ENCODE peak calls at places on chromosomes 12 and 14, in ten cellular contexts. One of them, this sample, is unnamed.

GRCh38 chr14:105447651-105448640 is 26.7 kb upstream of the CRIP2 start:
- DNase-seq in colonic mucosa: no peak
- DNase-seq in OCI-LY7: no peak
- DNase-seq in NB4: no peak
- DNase-seq in mucosa of descending colon: peak; percentile 41
- DNase-seq in AG09309: no peak
- DNase-seq in aorta: no peak
- DNase-seq in GM12865: no peak
- DNase-seq in HL-60: no peak
- DNase-seq in transverse colon: no peak
- DNase-seq in this sample: no peak

GRCh38 chr14:94355191-94355794 is 32.2 kb upstream of the SERPINA6 start:
- DNase-seq in mucosa of descending colon: no peak
- DNase-seq in transverse colon: peak; percentile 30
- DNase-seq in AG09309: no peak
- DNase-seq in GM12865: no peak
- DNase-seq in NB4: no peak
- DNase-seq in HL-60: peak; percentile 71
- DNase-seq in OCI-LY7: no peak
- DNase-seq in aorta: peak; percentile 80
- DNase-seq in colonic mucosa: peak; percentile 40
- DNase-seq in this sample: no peak

GRCh38 chr12:78095623-78096022 is 264.9 kb downstream of the NAV3 start:
- DNase-seq in mucosa of descending colon: no peak
- DNase-seq in colonic mucosa: no peak
- DNase-seq in HL-60: no peak
- DNase-seq in OCI-LY7: no peak
- DNase-seq in NB4: no peak
- DNase-seq in aorta: no peak
- DNase-seq in AG09309: no peak
- DNase-seq in GM12865: no peak
- DNase-seq in transverse colon: no peak
- DNase-seq in this sample: no peak

GRCh38 chr12:132827763-132828703 is 636 bp downstream of the GOLGA3 start:
- DNase-seq in transverse colon: peak; percentile 77
- DNase-seq in aorta: no peak
- DNase-seq in GM12865: peak; percentile 63
- DNase-seq in HL-60: peak; percentile 51
- DNase-seq in NB4: peak; percentile 57
- DNase-seq in mucosa of descending colon: peak; percentile 79
- DNase-seq in AG09309: peak; percentile 38
- DNase-seq in colonic mucosa: peak; percentile 76
- DNase-seq in OCI-LY7: peak; percentile 29
- DNase-seq in this sample: peak; percentile 81

GRCh38 chr14:54767450-54767849 is 135.2 kb downstream of the GCH1 start:
- DNase-seq in GM12865: no peak
- DNase-seq in AG09309: no peak
- DNase-seq in colonic mucosa: no peak
- DNase-seq in HL-60: no peak
- DNase-seq in transverse colon: no peak
- DNase-seq in aorta: no peak
- DNase-seq in mucosa of descending colon: no peak
- DNase-seq in OCI-LY7: no peak
- DNase-seq in NB4: no peak
- DNase-seq in this sample: no peak

GRCh38 chr14:58408681-58409080 is 13.0 kb downstream of the TOMM20L start:
- DNase-seq in aorta: no peak
- DNase-seq in transverse colon: no peak
- DNase-seq in NB4: no peak
- DNase-seq in mucosa of descending colon: no peak
- DNase-seq in colonic mucosa: no peak
- DNase-seq in HL-60: no peak
- DNase-seq in OCI-LY7: no peak
- DNase-seq in GM12865: no peak
- DNase-seq in AG09309: no peak
- DNase-seq in this sample: no peak

GRCh38 chr14:86346818-86347384 is 817.0 kb downstream of the FLRT2 start:
- DNase-seq in GM12865: no peak
- DNase-seq in NB4: no peak
- DNase-seq in OCI-LY7: no peak
- DNase-seq in transverse colon: no peak
- DNase-seq in colonic mucosa: no peak
- DNase-seq in mucosa of descending colon: no peak
- DNase-seq in aorta: no peak
- DNase-seq in AG09309: no peak
- DNase-seq in HL-60: no peak
- DNase-seq in this sample: no peak

GRCh38 chr14:47276931-47277330 is 398.5 kb downstream of the MDGA2 start:
- DNase-seq in NB4: no peak
- DNase-seq in mucosa of descending colon: no peak
- DNase-seq in GM12865: no peak
- DNase-seq in aorta: no peak
- DNase-seq in OCI-LY7: no peak
- DNase-seq in colonic mucosa: no peak
- DNase-seq in AG09309: no peak
- DNase-seq in HL-60: no peak
- DNase-seq in transverse colon: no peak
- DNase-seq in this sample: no peak

GRCh38 chr12:110704750-110705149 is 15.8 kb upstream of the HVCN1 start:
- DNase-seq in GM12865: peak; percentile 48
- DNase-seq in AG09309: no peak
- DNase-seq in colonic mucosa: no peak
- DNase-seq in aorta: no peak
- DNase-seq in mucosa of descending colon: no peak
- DNase-seq in NB4: no peak
- DNase-seq in transverse colon: peak; percentile 44
- DNase-seq in OCI-LY7: peak; percentile 57
- DNase-seq in HL-60: no peak
- DNase-seq in this sample: peak; percentile 40

GRCh38 chr14:65075628-65076325 is 26.5 kb downstream of the MAX start:
- DNase-seq in transverse colon: no peak
- DNase-seq in colonic mucosa: no peak
- DNase-seq in NB4: no peak
- DNase-seq in mucosa of descending colon: no peak
- DNase-seq in AG09309: no peak
- DNase-seq in aorta: no peak
- DNase-seq in OCI-LY7: no peak
- DNase-seq in HL-60: peak; percentile 61
- DNase-seq in GM12865: no peak
- DNase-seq in this sample: no peak

GRCh38 chr14:73738518-73739173 is 24.5 kb upstream of the PNMA1 start:
- DNase-seq in NB4: no peak
- DNase-seq in HL-60: no peak
- DNase-seq in OCI-LY7: no peak
- DNase-seq in GM12865: no peak
- DNase-seq in mucosa of descending colon: peak; percentile 55
- DNase-seq in AG09309: no peak
- DNase-seq in colonic mucosa: no peak
- DNase-seq in transverse colon: no peak
- DNase-seq in aorta: no peak
- DNase-seq in this sample: no peak

GRCh38 chr14:61476105-61476736 is 154.8 kb downstream of the PRKCH start:
- DNase-seq in GM12865: peak; percentile 31
- DNase-seq in mucosa of descending colon: no peak
- DNase-seq in transverse colon: no peak
- DNase-seq in colonic mucosa: no peak
- DNase-seq in OCI-LY7: peak; percentile 56
- DNase-seq in AG09309: no peak
- DNase-seq in aorta: no peak
- DNase-seq in NB4: no peak
- DNase-seq in HL-60: no peak
- DNase-seq in this sample: no peak

DNA sequence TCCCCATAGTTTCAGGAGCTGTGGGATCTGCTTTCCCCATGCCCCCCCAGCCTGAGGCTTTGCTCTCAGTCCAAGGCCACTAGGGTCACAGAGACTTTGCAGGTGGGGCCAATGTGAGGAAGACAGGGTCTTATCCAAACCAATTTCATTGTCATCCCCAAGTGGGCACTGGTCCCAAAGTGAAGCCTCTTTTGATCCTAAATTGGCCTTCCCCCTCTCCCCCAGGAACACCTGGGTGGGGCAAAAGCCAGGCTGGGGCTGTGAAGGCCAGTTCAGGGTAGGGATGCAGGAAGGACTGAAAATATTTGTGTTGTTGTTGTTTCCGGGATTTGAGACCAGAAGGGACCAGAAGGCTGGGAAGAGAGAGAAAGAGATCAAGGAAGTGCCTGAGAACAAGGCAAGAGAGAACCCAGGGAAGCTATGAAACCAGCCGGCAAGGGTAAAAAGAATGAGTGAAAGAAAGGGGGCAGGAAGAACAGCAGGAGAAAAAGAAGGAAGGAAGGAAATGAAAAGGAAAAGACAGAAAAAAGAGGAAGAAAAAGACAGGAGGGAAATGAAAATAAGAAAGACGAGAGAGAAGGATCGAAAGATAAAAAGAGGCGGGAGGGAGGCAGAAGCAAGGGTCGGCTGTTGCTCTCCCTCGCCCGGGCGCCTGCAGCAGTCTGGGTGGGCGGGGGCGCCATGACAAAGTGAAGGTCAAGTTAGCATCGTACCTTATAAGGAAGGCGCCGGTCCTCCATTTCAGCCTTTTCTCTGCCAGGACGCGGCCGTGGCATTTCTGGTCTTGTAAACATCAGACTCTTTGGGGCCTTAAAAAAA is 7.5 kb upstream of the HOXC11 start:
- DNase-seq in HL-60: no peak
- DNase-seq in colonic mucosa: no peak
- DNase-seq in transverse colon: no peak
- DNase-seq in OCI-LY7: no peak
- DNase-seq in NB4: no peak
- DNase-seq in aorta: peak; percentile 88
- DNase-seq in GM12865: no peak
- DNase-seq in AG09309: no peak
- DNase-seq in mucosa of descending colon: no peak
- DNase-seq in this sample: no peak
- H3K4me3 ChIP-seq in HL-60: no peak overlapping the region
- H3K4me3 ChIP-seq in colonic mucosa: no peak overlapping the region
- H3K4me3 ChIP-seq in transverse colon: no peak overlapping the region
- H3K4me3 ChIP-seq in OCI-LY7: peak overlapping the region; percentile 1
- H3K4me3 ChIP-seq in NB4: no peak overlapping the region
- H3K4me3 ChIP-seq in aorta: no peak overlapping the region
- H3K4me3 ChIP-seq in GM12865: no peak overlapping the region
- H3K4me3 ChIP-seq in AG09309: peak overlapping the region; percentile 39
- H3K4me3 ChIP-seq in mucosa of descending colon: no peak overlapping the region
- H3K4me3 ChIP-seq in this sample: no peak overlapping the region

GRCh38 chr12:105234197-105234596 is 1.8 kb downstream of the APPL2 start:
- DNase-seq in GM12865: no peak
- DNase-seq in transverse colon: no peak
- DNase-seq in mucosa of descending colon: no peak
- DNase-seq in NB4: no peak
- DNase-seq in colonic mucosa: no peak
- DNase-seq in aorta: no peak
- DNase-seq in HL-60: no peak
- DNase-seq in OCI-LY7: peak; percentile 10
- DNase-seq in AG09309: no peak
- DNase-seq in this sample: no peak
- H3K4me3 ChIP-seq in GM12865: no peak overlapping the region
- H3K4me3 ChIP-seq in transverse colon: peak overlapping the region; percentile 98
- H3K4me3 ChIP-seq in mucosa of descending colon: no peak overlapping the region
- H3K4me3 ChIP-seq in NB4: no peak overlapping the region
- H3K4me3 ChIP-seq in colonic mucosa: peak overlapping the region; percentile 86
- H3K4me3 ChIP-seq in aorta: peak overlapping the region; percentile 77
- H3K4me3 ChIP-seq in HL-60: no peak overlapping the region
- H3K4me3 ChIP-seq in OCI-LY7: peak overlapping the region; percentile 80
- H3K4me3 ChIP-seq in AG09309: peak overlapping the region; percentile 68
- H3K4me3 ChIP-seq in this sample: peak overlapping the region; percentile 85

DNA sequence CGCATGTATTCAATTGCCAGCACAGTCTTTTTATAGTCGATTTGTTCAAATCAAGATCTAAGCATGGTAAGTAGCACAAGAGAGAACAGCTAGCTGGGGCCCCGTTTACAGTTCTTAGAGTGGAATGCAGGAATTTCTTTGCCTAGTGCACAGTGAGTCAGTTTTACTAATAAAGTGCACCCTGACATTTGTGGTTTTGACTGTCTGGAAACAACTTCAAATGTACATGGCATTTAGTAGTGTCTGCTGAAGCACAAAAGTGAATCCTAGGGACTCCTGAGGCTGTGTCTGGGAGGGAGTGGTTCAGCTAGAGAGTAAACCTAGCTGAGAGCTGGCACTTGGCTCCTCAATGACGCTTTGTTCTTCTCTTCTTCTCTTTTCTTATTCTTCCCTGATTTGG is 64.9 kb downstream of the TMX1 start:
- DNase-seq in HL-60: no peak
- DNase-seq in colonic mucosa: no peak
- DNase-seq in aorta: no peak
- DNase-seq in NB4: no peak
- DNase-seq in AG09309: peak; percentile 93
- DNase-seq in OCI-LY7: no peak
- DNase-seq in transverse colon: no peak
- DNase-seq in mucosa of descending colon: no peak
- DNase-seq in GM12865: no peak
- DNase-seq in this sample: no peak
- H3K4me3 ChIP-seq in HL-60: no peak overlapping the region
- H3K4me3 ChIP-seq in colonic mucosa: no peak overlapping the region
- H3K4me3 ChIP-seq in aorta: no peak overlapping the region
- H3K4me3 ChIP-seq in NB4: no peak overlapping the region
- H3K4me3 ChIP-seq in AG09309: no peak overlapping the region
- H3K4me3 ChIP-seq in OCI-LY7: no peak overlapping the region
- H3K4me3 ChIP-seq in transverse colon: no peak overlapping the region
- H3K4me3 ChIP-seq in mucosa of descending colon: no peak overlapping the region
- H3K4me3 ChIP-seq in GM12865: no peak overlapping the region
- H3K4me3 ChIP-seq in this sample: no peak overlapping the region

GRCh38 chr14:92513204-92513965 is at the start of gene RIN3:
- DNase-seq in AG09309: no peak
- DNase-seq in NB4: peak; percentile 85
- DNase-seq in mucosa of descending colon: peak; percentile 72
- DNase-seq in colonic mucosa: peak; percentile 52
- DNase-seq in HL-60: peak; percentile 63
- DNase-seq in transverse colon: peak; percentile 61
- DNase-seq in OCI-LY7: no peak
- DNase-seq in GM12865: peak; percentile 77
- DNase-seq in aorta: peak; percentile 89
- DNase-seq in this sample: no peak

GRCh38 chr14:92516344-92516965 is 2.9 kb downstream of the RIN3 start:
- DNase-seq in colonic mucosa: no peak
- DNase-seq in OCI-LY7: no peak
- DNase-seq in aorta: no peak
- DNase-seq in HL-60: no peak
- DNase-seq in transverse colon: no peak
- DNase-seq in NB4: no peak
- DNase-seq in mucosa of descending colon: peak; percentile 40
- DNase-seq in AG09309: no peak
- DNase-seq in GM12865: no peak
- DNase-seq in this sample: no peak

GRCh38 chr14:92513966-92514843 is 624 bp downstream of the RIN3 start:
- DNase-seq in HL-60: no peak
- DNase-seq in NB4: peak; percentile 44
- DNase-seq in transverse colon: peak; percentile 57
- DNase-seq in colonic mucosa: peak; percentile 67
- DNase-seq in OCI-LY7: no peak
- DNase-seq in aorta: peak; percentile 83
- DNase-seq in AG09309: no peak
- DNase-seq in mucosa of descending colon: peak; percentile 70
- DNase-seq in GM12865: peak; percentile 35
- DNase-seq in this sample: no peak

GRCh38 chr14:92515510-92516343 is 2.1 kb downstream of the RIN3 start:
- DNase-seq in GM12865: no peak
- DNase-seq in OCI-LY7: no peak
- DNase-seq in mucosa of descending colon: peak; percentile 38
- DNase-seq in HL-60: peak; percentile 49
- DNase-seq in colonic mucosa: no peak
- DNase-seq in NB4: peak; percentile 44
- DNase-seq in transverse colon: no peak
- DNase-seq in aorta: no peak
- DNase-seq in AG09309: no peak
- DNase-seq in this sample: no peak

GRCh38 chr14:92514844-92515509 is 1.4 kb downstream of the RIN3 start:
- DNase-seq in AG09309: no peak
- DNase-seq in mucosa of descending colon: no peak
- DNase-seq in GM12865: no peak
- DNase-seq in colonic mucosa: no peak
- DNase-seq in HL-60: peak; percentile 32
- DNase-seq in NB4: peak; percentile 53
- DNase-seq in OCI-LY7: no peak
- DNase-seq in aorta: no peak
- DNase-seq in transverse colon: no peak
- DNase-seq in this sample: no peak
- H3K4me3 ChIP-seq in AG09309: peak overlapping the region; percentile 80
- H3K4me3 ChIP-seq in mucosa of descending colon: no peak overlapping the region
- H3K4me3 ChIP-seq in GM12865: peak overlapping the region; percentile 81
- H3K4me3 ChIP-seq in colonic mucosa: peak overlapping the region; percentile 84
- H3K4me3 ChIP-seq in HL-60: peak overlapping the region; percentile 53
- H3K4me3 ChIP-seq in NB4: peak overlapping the region; percentile 74
- H3K4me3 ChIP-seq in OCI-LY7: no peak overlapping the region
- H3K4me3 ChIP-seq in aorta: peak overlapping the region; percentile 74
- H3K4me3 ChIP-seq in transverse colon: peak overlapping the region; percentile 84
- H3K4me3 ChIP-seq in this sample: no peak overlapping the region